ENCODE peak calls at places on chromosomes 13 and 19, in eight cellular contexts. J is mammary epithelial cell, C is neural progenitor cell, O is psoas muscle, E is lung, S is vagina, A is left lung, I is spleen. Q is an unnamed sample.

GRCh38 chr13:101453784-101454201 is 1.3 kb downstream of the ITGBL1 start:
- DNase-seq in E (peak; percentile 32), C (no peak), I (no peak), J (peak; percentile 87), S (no peak), A (no peak), O (no peak), Q (peak; percentile 64)

GRCh38 chr13:70523622-70524021 is 415.4 kb upstream of the KLHL1 start:
- DNase-seq in I (no peak), J (no peak), O (no peak), C (no peak), E (no peak), A (no peak), S (no peak), Q (no peak)

GRCh38 chr19:13078897-13079541 is 23.6 kb downstream of the LYL1 start:
- DNase-seq in O (no peak), C (no peak), A (no peak), J (no peak), I (no peak), E (no peak), S (no peak), Q (peak; percentile 51)

GRCh38 chr19:2255982-2256685 is at the start of gene JSRP1:
- DNase-seq in I (no peak), A (no peak), S (no peak), J (no peak), C (no peak), O (peak; percentile 90), E (no peak), Q (no peak)

GRCh38 chr13:32446220-32446619 is 18.3 kb upstream of the N4BP2L1 start:
- DNase-seq in J (no peak), O (no peak), I (no peak), A (no peak), E (no peak), C (no peak), S (no peak), Q (no peak)

GRCh38 chr13:25771641-25772478 is 280.0 kb downstream of the SHISA2 start:
- DNase-seq in I (no peak), S (no peak), C (no peak), A (no peak), O (no peak), J (peak; percentile 33), E (no peak), Q (peak; percentile 62)

GRCh38 chr13:113013878-113014751 is 45.1 kb downstream of the MCF2L start:
- DNase-seq in O (no peak), I (no peak), S (no peak), C (no peak), J (no peak), A (no peak), E (no peak), Q (no peak)

GRCh38 chr13:93230466-93230865 is 3.9 kb downstream of the GPC6 start:
- DNase-seq in O (no peak), S (no peak), A (no peak), I (no peak), J (peak; percentile 73), C (no peak), E (no peak), Q (no peak)

GRCh38 chr19:45419396-45419795 is 4.3 kb downstream of the ERCC1 start:
- DNase-seq in C (no peak), O (no peak), E (no peak), I (peak; percentile 86), S (no peak), A (peak; percentile 63), J (no peak), Q (peak; percentile 43)

GRCh38 chr19:47402504-47402903 is 16.8 kb downstream of the MEIS3 start:
- DNase-seq in O (no peak), C (no peak), J (no peak), E (no peak), I (no peak), S (no peak), A (no peak), Q (peak; percentile 54)

GRCh38 chr19:45667620-45668341 is at the start of gene GIPR:
- DNase-seq in J (peak; percentile 79), O (peak; percentile 33), C (peak; percentile 66), S (no peak), E (peak; percentile 63), A (peak; percentile 65), I (peak; percentile 88), Q (peak; percentile 94)

GRCh38 chr19:16070366-16070990 is 5.8 kb upstream of the TPM4 start:
- DNase-seq in S (peak; percentile 93), E (peak; percentile 88), A (peak; percentile 88), O (peak; percentile 59), I (peak; percentile 96), C (no peak), J (peak; percentile 88), Q (peak; percentile 37)

GRCh38 chr13:99886706-99887105 is 84.9 kb downstream of the ZIC5 start:
- DNase-seq in J (no peak), I (no peak), O (no peak), S (no peak), A (no peak), C (no peak), E (no peak), Q (peak; percentile 34)

GRCh38 chr19:40704491-40705361 is 12.0 kb downstream of the COQ8B start:
- DNase-seq in I (no peak), C (no peak), S (no peak), O (no peak), J (no peak), E (no peak), A (no peak), Q (no peak)

GRCh38 chr19:51359294-51359693 is 6.9 kb downstream of the ETFB start:
- DNase-seq in J (peak; percentile 85), E (no peak), A (peak; percentile 57), I (no peak), O (no peak), S (no peak), C (no peak), Q (no peak)

GRCh38 chr13:93915269-93915809 is 564.1 kb downstream of the DCT start:
- DNase-seq in S (no peak), C (no peak), J (no peak), A (no peak), E (no peak), I (no peak), O (no peak), Q (no peak)

GRCh38 chr13:76792680-76793334 is 93.4 kb downstream of the KCTD12 start:
- DNase-seq in C (no peak), J (peak; percentile 38), A (peak; percentile 41), I (no peak), S (no peak), E (no peak), O (no peak), Q (no peak)

GRCh38 chr13:28805193-28805819 is 14.8 kb upstream of the MTUS2 start:
- DNase-seq in E (no peak), S (no peak), J (no peak), O (no peak), A (no peak), C (peak; percentile 52), I (no peak), Q (peak; percentile 89)

GRCh38 chr13:113900646-113901045 is 36.8 kb upstream of the GAS6 start:
- DNase-seq in S (peak; percentile 74), O (no peak), J (no peak), E (peak; percentile 14), I (no peak), C (no peak), A (no peak), Q (no peak)

GRCh38 chr19:51016798-51017683 is 2.5 kb downstream of the KLK10 start:
- DNase-seq in A (no peak), S (no peak), J (peak; percentile 87), E (peak; percentile 82), C (peak; percentile 80), I (peak; percentile 88), O (no peak), Q (peak; percentile 95)

GRCh38 chr19:30673336-30673735 is 301.2 kb downstream of the ZNF536 start:
- DNase-seq in O (no peak), S (no peak), I (peak; percentile 58), E (no peak), C (no peak), A (no peak), J (no peak), Q (peak; percentile 19)

GRCh38 chr13:19053561-19053960 is 128.1 kb downstream of the TUBA3C start:
- DNase-seq in S (no peak), O (no peak), J (no peak), I (no peak), C (no peak), E (peak; percentile 10), A (no peak), Q (no peak)

GRCh38 chr13:26469602-26470001 is 87.9 kb upstream of the WASF3 start:
- DNase-seq in E (no peak), J (no peak), O (no peak), C (no peak), S (peak; percentile 44), A (no peak), I (no peak), Q (no peak)

DNA sequence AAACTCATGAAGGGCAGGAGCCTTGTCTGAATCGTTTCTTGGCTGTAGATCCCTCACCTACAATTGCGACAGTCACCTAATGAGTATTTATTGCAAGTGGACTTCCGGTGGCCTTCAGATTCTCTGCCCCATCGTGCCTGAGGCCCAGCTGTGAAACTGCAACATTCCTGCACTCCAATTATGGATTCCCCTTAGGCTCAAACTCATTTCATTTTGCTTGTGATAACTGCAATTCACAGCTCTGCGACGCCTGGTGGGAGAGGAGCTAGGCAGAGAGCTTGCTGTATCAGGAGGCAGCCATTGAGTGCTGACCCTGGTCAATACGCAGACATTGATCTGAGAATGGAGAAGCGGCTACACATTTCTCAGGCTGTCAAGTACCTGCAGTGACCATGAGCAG is 59.0 kb downstream of the CCDC70 start:
- DNase-seq in J (no peak), I (no peak), E (no peak), S (no peak), C (no peak), A (no peak), O (no peak), Q (no peak)
- H3K4me1 ChIP-seq in J (no peaks in the 10 kb centered on the region), I (no peaks in the 10 kb centered on the region), E (no peaks in the 10 kb centered on the region), S (no peaks in the 10 kb centered on the region), C (no peaks in the 10 kb centered on the region), A (no peaks in the 10 kb centered on the region), O (no peaks in the 10 kb centered on the region), Q (peaks cover 4% of the 10 kb centered on the region)

DNA sequence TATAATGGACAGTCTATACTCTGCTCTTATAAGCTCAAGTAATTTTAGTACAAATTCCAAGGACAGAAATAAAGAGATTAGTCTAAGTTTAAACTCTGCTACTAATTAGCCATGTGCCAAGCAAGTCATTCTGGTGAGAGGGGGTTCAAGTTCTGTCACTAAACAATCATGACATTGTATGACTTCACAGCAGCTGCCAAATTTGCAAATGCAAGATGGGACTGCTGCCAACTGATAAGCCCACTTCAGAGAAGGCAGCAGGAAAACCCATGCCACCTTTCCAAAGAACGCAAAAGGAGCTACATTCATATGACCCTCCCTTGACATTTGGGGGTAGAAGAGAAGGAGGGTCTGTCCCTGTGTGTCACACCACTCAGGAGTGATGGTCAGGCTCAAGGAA is 60.7 kb upstream of the RFXAP start:
- DNase-seq in O (no peak), I (no peak), E (peak; percentile 58), C (no peak), A (no peak), J (no peak), S (no peak), Q (no peak)
- TF ChIP-seq CTCF in O (no peak), I (no peak), E (no peak), C (no peak), A (no peak), J (no peak), S (no peak), Q (no peak)

GRCh38 chr19:48822514-48822913 is 11.7 kb upstream of the BCAT2 start:
- DNase-seq in I (no peak), O (no peak), C (no peak), S (no peak), E (no peak), J (no peak), A (no peak), Q (no peak)
- H3K4me3 ChIP-seq in I (no peak overlapping the region), O (no peak overlapping the region), C (no peak overlapping the region), S (no peak overlapping the region), E (no peak overlapping the region), J (no peak overlapping the region), A (no peak overlapping the region), Q (no peak overlapping the region)

GRCh38 chr13:23380534-23380933 is 53.0 kb downstream of the SACS start:
- DNase-seq in S (no peak), A (no peak), O (no peak), E (no peak), J (no peak), I (no peak), C (no peak), Q (no peak)
- H3K4me1 ChIP-seq in S (peaks cover 23% of the 10 kb centered on the region), A (peaks cover 18% of the 10 kb centered on the region), O (peaks cover 44% of the 10 kb centered on the region), E (peaks cover 7% of the 10 kb centered on the region), J (peaks cover 28% of the 10 kb centered on the region), I (peaks cover 51% of the 10 kb centered on the region), C (peaks cover 9% of the 10 kb centered on the region), Q (no peaks in the 10 kb centered on the region)

Q was measured in endodermal cell.